ENCODE peak calls at places on chromosomes 1 and 21, in seven cellular contexts. U is stimulated activated CD4-positive, alpha-beta T cell treated with anti-CD3 and anti-CD28 coated beads, TNF-alpha, amount 100 ng/mL, for 1 hour; E is hepatocyte; H is EH; Z is GM23248; K is GM04504; R is NCI-H1092. X is an unnamed sample.

GRCh38 chr1:188302746-188303145 is 1474.0 kb downstream of the PLA2G4A start:
- DNase-seq in U (no peak), E (no peak), H (no peak), Z (no peak), K (no peak), R (no peak), X (no peak)

GRCh38 chr1:211935448-211935970 is 99.8 kb downstream of the INTS7 start:
- DNase-seq in U (no peak), E (no peak), H (no peak), Z (no peak), K (no peak), R (no peak), X (peak)

GRCh38 chr1:109783436-109783835 is 19.7 kb upstream of the EPS8L3 start:
- DNase-seq in U (no peak), E (no peak), H (peak), Z (peak), K (peak), R (no peak), X (no peak)

GRCh38 chr1:7919880-7920279 is 20.8 kb downstream of the TNFRSF9 start:
- DNase-seq in U (no peak), E (no peak), H (no peak), Z (no peak), K (no peak), R (no peak), X (peak)

GRCh38 chr1:167136191-167136614 is 42.3 kb downstream of the STYXL2 start:
- DNase-seq in U (no peak), E (peak), H (peak), Z (peak), K (no peak), R (no peak), X (no peak)

GRCh38 chr1:151187205-151187604 is 2.8 kb downstream of the VPS72 start:
- DNase-seq in U (no peak), E (no peak), H (no peak), Z (no peak), K (no peak), R (peak), X (no peak)

GRCh38 chr1:106746448-106747085 is 309.9 kb upstream of the PRMT6 start:
- DNase-seq in U (no peak), E (no peak), H (no peak), Z (no peak), K (no peak), R (no peak), X (no peak)

GRCh38 chr1:86515597-86515996 is 31.3 kb upstream of the CLCA4 start:
- DNase-seq in U (no peak), E (no peak), H (peak), Z (peak), K (no peak), R (no peak), X (no peak)

GRCh38 chr1:112637257-112638108 is 17.9 kb downstream of the CAPZA1 start:
- DNase-seq in U (no peak), E (no peak), H (peak), Z (peak), K (peak), R (no peak), X (no peak)

GRCh38 chr1:3174487-3175247 is 105.7 kb downstream of the PRDM16 start:
- DNase-seq in U (no peak), E (no peak), H (no peak), Z (peak), K (no peak), R (no peak), X (no peak)

GRCh38 chr1:240385985-240386978 is 225.7 kb downstream of the GREM2 start:
- DNase-seq in U (no peak), E (peak), H (peak), Z (peak), K (peak), R (no peak), X (no peak)

GRCh38 chr21:45539796-45540600 is 2.2 kb downstream of the SLC19A1 start:
- DNase-seq in U (no peak), E (no peak), H (no peak), Z (no peak), K (no peak), R (no peak), X (peak)

GRCh38 chr1:198175418-198176170 is 18.8 kb downstream of the NEK7 start:
- DNase-seq in U (no peak), E (no peak), H (peak), Z (peak), K (no peak), R (no peak), X (no peak)

GRCh38 chr1:66563094-66563800 is 29.3 kb downstream of the SGIP1 start:
- DNase-seq in U (no peak), E (peak), H (peak), Z (peak), K (peak), R (no peak), X (no peak)

GRCh38 chr1:205579711-205580110 is 52.1 kb downstream of the ELK4 start:
- DNase-seq in U (no peak), E (no peak), H (no peak), Z (no peak), K (no peak), R (no peak), X (no peak)

GRCh38 chr1:206505702-206506375 is 1.5 kb upstream of the RASSF5 start:
- DNase-seq in U (no peak), E (no peak), H (peak), Z (peak), K (no peak), R (no peak), X (no peak)

GRCh38 chr1:48735753-48736152 is 40.9 kb downstream of the BEND5 start:
- DNase-seq in U (no peak), E (no peak), H (no peak), Z (no peak), K (no peak), R (no peak), X (no peak)

GRCh38 chr1:235783148-235783776 is 83.4 kb downstream of the LYST start:
- DNase-seq in U (no peak), E (peak), H (peak), Z (peak), K (no peak), R (peak), X (no peak)

GRCh38 chr1:236685917-236686814 is at the start of gene ACTN2:
- DNase-seq in U (peak), E (peak), H (peak), Z (peak), K (no peak), R (peak), X (peak)

GRCh38 chr1:160129558-160129957 is 14.0 kb downstream of the ATP1A2 start:
- DNase-seq in U (no peak), E (no peak), H (no peak), Z (no peak), K (no peak), R (no peak), X (no peak)

GRCh38 chr1:21622466-21623315 is 46.5 kb downstream of the RAP1GAP start:
- DNase-seq in U (peak), E (peak), H (peak), Z (peak), K (no peak), R (no peak), X (peak)

GRCh38 chr21:36541721-36542139 is 61.8 kb upstream of the CLDN14 start:
- DNase-seq in U (no peak), E (no peak), H (no peak), Z (no peak), K (no peak), R (no peak), X (no peak)

X was measured in activated effector memory CD4-positive, alpha-beta T cell treated with anti-CD3 and anti-CD28 coated beads, Interleukin-2, amount 50 U/mL, for 16 hours.